ENCODE peak calls at places on chromosomes 7 and 10, in nine cellular contexts. Z is T follicular helper cell; I is neuronal stem cell; A is fibroblast of pulmonary artery; V is CD4-positive, alpha-beta memory T cell; C is GM23248; N is Daoy; W is progenitor cell of endocrine pancreas; Q is stimulated activated CD4-positive, alpha-beta T cell treated with anti-CD3 and anti-CD28 coated beads, Interleukin-12 subunit alpha, Interleukin-12 subunit beta, amount 100 ng/mL, for 48 hours. G is an unnamed sample.

GRCh38 chr7:158613481-158613880 is 25.9 kb upstream of the PTPRN2 start:
- DNase-seq in Z (no peak), I (no peak), A (peak; percentile 6), V (no peak), C (peak; percentile 10), N (no peak), W (no peak), Q (no peak), G (no peak)

GRCh38 chr7:23530355-23530754 is 1.4 kb downstream of the TRA2A start:
- DNase-seq in Z (peak; percentile 25), I (no peak), A (peak; percentile 55), V (peak; percentile 60), C (peak; percentile 68), N (peak; percentile 27), W (no peak), Q (no peak), G (peak; percentile 28)

GRCh38 chr7:108723343-108723957 is 153.8 kb downstream of the DNAJB9 start:
- DNase-seq in Z (no peak), I (peak; percentile 15), A (no peak), V (no peak), C (no peak), N (no peak), W (no peak), Q (no peak), G (no peak)

GRCh38 chr10:89518108-89518507 is 17.3 kb downstream of the SLC16A12 start:
- DNase-seq in Z (no peak), I (no peak), A (no peak), V (no peak), C (peak; percentile 33), N (no peak), W (no peak), Q (no peak), G (no peak)

GRCh38 chr10:97889461-97890265 is 40.0 kb downstream of the GOLGA7B start:
- DNase-seq in Z (no peak), I (no peak), A (peak; percentile 18), V (no peak), C (peak; percentile 24), N (peak; percentile 98), W (no peak), Q (no peak), G (no peak)

GRCh38 chr7:1080918-1081255 is 7.0 kb upstream of the GPER1 start:
- DNase-seq in Z (no peak), I (no peak), A (no peak), V (no peak), C (no peak), N (no peak), W (no peak), Q (no peak), G (no peak)

GRCh38 chr7:69177941-69178494 is 420.3 kb upstream of the AUTS2 start:
- DNase-seq in Z (no peak), I (no peak), A (peak; percentile 4), V (no peak), C (no peak), N (peak; percentile 22), W (no peak), Q (no peak), G (no peak)

GRCh38 chr10:7405637-7406036 is 5.2 kb downstream of the SFMBT2 start:
- DNase-seq in Z (no peak), I (no peak), A (peak; percentile 39), V (no peak), C (peak; percentile 4), N (peak; percentile 12), W (no peak), Q (no peak), G (no peak)

GRCh38 chr10:50846753-50847152 is 38.7 kb downstream of the A1CF start:
- DNase-seq in Z (no peak), I (no peak), A (no peak), V (no peak), C (peak; percentile 34), N (peak; percentile 31), W (no peak), Q (no peak), G (no peak)

GRCh38 chr7:107173691-107174406 is 5.0 kb downstream of the HBP1 start:
- DNase-seq in Z (no peak), I (no peak), A (no peak), V (no peak), C (no peak), N (no peak), W (no peak), Q (no peak), G (no peak)